ENCODE peak calls at places on chromosomes 6 and 20, in ten cellular contexts. S, O, K, J, Z, P, H, R, Y and L are unnamed samples.

GRCh38 chr6:43804550-43805223 is 34.7 kb downstream of the VEGFA start:
- DNase-seq in J (no peak), Y (no peak), P (no peak), K (no peak), Z (no peak), O (no peak), S (peak; percentile 30), R (no peak), H (no peak), L (no peak)

GRCh38 chr6:88891135-88891845 is 72.1 kb downstream of the RNGTT start:
- DNase-seq in H (no peak), P (no peak), O (no peak), J (no peak), S (no peak), Z (no peak), R (no peak), K (no peak), Y (no peak), L (no peak)

GRCh38 chr6:125808060-125808459 is 17.3 kb downstream of the NCOA7 start:
- DNase-seq in K (no peak), P (no peak), Z (no peak), J (no peak), S (no peak), R (no peak), H (no peak), Y (no peak), O (no peak), L (no peak)

GRCh38 chr6:113645576-113645970 is 211.6 kb upstream of the MARCKS start:
- DNase-seq in Z (no peak), P (peak; percentile 60), O (no peak), J (no peak), Y (no peak), H (no peak), R (peak; percentile 17), K (no peak), S (no peak), L (no peak)

GRCh38 chr6:136860043-136860442 is 37.7 kb downstream of the PEX7 start:
- DNase-seq in K (no peak), P (no peak), S (peak; percentile 32), H (no peak), O (no peak), Y (no peak), Z (no peak), J (no peak), R (no peak), L (no peak)

GRCh38 chr6:170229396-170229795 is 61.5 kb downstream of the DLL1 start:
- DNase-seq in Y (peak; percentile 5), K (no peak), R (no peak), P (no peak), S (no peak), J (no peak), Z (no peak), H (no peak), O (no peak), L (no peak)

GRCh38 chr20:45892828-45893500 is 1.8 kb downstream of the CTSA start:
- DNase-seq in J (peak; percentile 21), S (no peak), O (no peak), K (no peak), Y (no peak), R (no peak), H (no peak), P (no peak), Z (no peak), L (no peak)

GRCh38 chr6:122789078-122789861 is at the start of gene SMPDL3A:
- DNase-seq in R (peak; percentile 56), J (no peak), K (peak; percentile 84), P (peak; percentile 82), Z (peak; percentile 91), O (no peak), S (peak; percentile 88), Y (peak; percentile 70), H (peak; percentile 37), L (no peak)

GRCh38 chr20:5463007-5463686 is 146.4 kb upstream of the PROKR2 start:
- DNase-seq in R (no peak), P (no peak), J (no peak), S (no peak), K (peak; percentile 59), H (no peak), Z (peak; percentile 88), O (no peak), Y (no peak), L (no peak)

GRCh38 chr6:138005846-138006245 is 101.4 kb downstream of the PERP start:
- DNase-seq in O (no peak), K (no peak), Y (no peak), R (no peak), J (no peak), H (no peak), P (no peak), Z (no peak), S (no peak), L (no peak)

GRCh38 chr6:146870765-146871164 is 272.0 kb downstream of the ADGB start:
- DNase-seq in P (no peak), K (no peak), H (no peak), J (no peak), R (no peak), O (no peak), Z (no peak), Y (no peak), S (no peak), L (no peak)

GRCh38 chr6:51725155-51725554 is 362.3 kb downstream of the PKHD1 start:
- DNase-seq in R (no peak), J (no peak), H (no peak), Z (no peak), Y (no peak), S (no peak), K (no peak), P (no peak), O (no peak), L (no peak)

GRCh38 chr20:63662813-63663189 is 4.7 kb downstream of the RTEL1 start:
- DNase-seq in O (no peak), P (no peak), Z (no peak), R (no peak), Y (no peak), S (no peak), H (no peak), J (no peak), K (no peak), L (no peak)

GRCh38 chr6:73722318-73723060 is 26.5 kb downstream of the CD109 start:
- DNase-seq in K (no peak), S (no peak), J (no peak), O (no peak), H (no peak), Z (no peak), Y (no peak), P (peak; percentile 89), R (peak; percentile 49), L (no peak)

GRCh38 chr6:129398764-129399163 is 311.2 kb downstream of the ARHGAP18 start:
- DNase-seq in O (no peak), K (no peak), S (no peak), J (no peak), Z (no peak), P (no peak), H (no peak), Y (no peak), R (no peak), L (no peak)

GRCh38 chr20:2467412-2467811 is 3.2 kb downstream of the SNRPB start:
- DNase-seq in Z (no peak), J (no peak), R (no peak), P (no peak), K (no peak), O (no peak), Y (no peak), S (no peak), H (no peak), L (no peak)

GRCh38 chr6:47348316-47348863 is 38.7 kb upstream of the TNFRSF21 start:
- DNase-seq in P (no peak), O (no peak), Z (no peak), H (no peak), R (no peak), K (no peak), Y (no peak), S (no peak), J (no peak), L (no peak)

GRCh38 chr6:167932468-167933276 is 64.8 kb upstream of the KIF25 start:
- DNase-seq in H (no peak), Z (no peak), Y (no peak), O (no peak), R (no peak), S (no peak), P (no peak), J (no peak), K (no peak), L (no peak)

GRCh38 chr20:59222982-59223610 is 59.5 kb downstream of the ZNF831 start:
- DNase-seq in K (no peak), P (no peak), R (no peak), Z (no peak), Y (no peak), J (no peak), O (no peak), S (no peak), H (no peak), L (no peak)

GRCh38 chr6:82818727-82819126 is 246.9 kb downstream of the UBE3D start:
- DNase-seq in Y (no peak), Z (no peak), K (no peak), J (no peak), S (no peak), R (no peak), H (no peak), P (peak; percentile 77), O (no peak), L (no peak)

GRCh38 chr6:146814148-146814750 is 215.5 kb downstream of the ADGB start:
- DNase-seq in Y (no peak), O (no peak), K (no peak), H (no peak), S (no peak), R (no peak), J (no peak), P (no peak), Z (no peak), L (no peak)

GRCh38 chr20:61589055-61589385 is 337.0 kb downstream of the CDH4 start:
- DNase-seq in R (no peak), S (no peak), Z (no peak), H (no peak), O (no peak), Y (no peak), K (no peak), P (peak; percentile 53), J (no peak), L (no peak)

GRCh38 chr6:3518356-3518841 is 61.5 kb upstream of the SLC22A23 start:
- DNase-seq in J (no peak), Z (no peak), S (no peak), R (peak; percentile 79), K (no peak), Y (no peak), H (no peak), O (no peak), P (peak; percentile 74), L (no peak)

GRCh38 chr20:34396408-34396807 is 33.3 kb downstream of the ITCH start:
- DNase-seq in J (no peak), P (no peak), O (no peak), R (no peak), Z (no peak), Y (no peak), H (peak; percentile 4), K (peak; percentile 45), S (no peak), L (no peak)

GRCh38 chr20:35226775-35227681 is 538 bp downstream of the MMP24 start:
- DNase-seq in Z (peak; percentile 72), R (peak; percentile 21), P (no peak), J (peak; percentile 41), K (no peak), S (no peak), Y (peak; percentile 20), H (peak; percentile 10), O (peak; percentile 6), L (peak; percentile 5)

GRCh38 chr20:53872561-53873248 is 197.7 kb downstream of the BCAS1 start:
- DNase-seq in J (peak; percentile 55), Z (no peak), R (no peak), Y (no peak), O (peak; percentile 32), K (peak; percentile 49), S (no peak), H (no peak), P (no peak), L (no peak)

GRCh38 chr20:16158090-16158975 is 414.9 kb downstream of the KIF16B start:
- DNase-seq in S (no peak), R (no peak), Z (no peak), P (no peak), O (no peak), J (no peak), K (no peak), H (no peak), Y (no peak), L (no peak)

GRCh38 chr6:20319520-20320357 is 81.9 kb upstream of the E2F3 start:
- DNase-seq in R (no peak), P (peak; percentile 23), Z (no peak), O (peak; percentile 40), Y (no peak), K (no peak), H (no peak), S (no peak), J (peak; percentile 61), L (no peak)